ENCODE peak calls at places on chromosome 4, in five cellular contexts. O, L, M, V and X are unnamed samples.

GRCh38 chr4:3257125-3257690 is 8.2 kb downstream of the MSANTD1 start:
- DNase-seq in M (peak), O (no peak), V (no peak), L (no peak), X (peak)

GRCh38 chr4:22514001-22514400 is 1.9 kb downstream of the ADGRA3 start:
- DNase-seq in M (no peak), L (no peak), O (peak), V (peak), X (no peak)

GRCh38 chr4:175678451-175678850 is 133.6 kb downstream of the GPM6A start:
- DNase-seq in M (no peak), L (no peak), O (no peak), V (no peak), X (no peak)

GRCh38 chr4:183163135-183163534 is 64.1 kb downstream of the WWC2 start:
- DNase-seq in O (no peak), M (no peak), V (no peak), L (no peak), X (no peak)

GRCh38 chr4:3808597-3808996 is 42.4 kb downstream of the ADRA2C start:
- DNase-seq in M (no peak), L (no peak), O (no peak), V (no peak), X (no peak)

GRCh38 chr4:6474705-6475457 is 2.5 kb upstream of the PPP2R2C start:
- DNase-seq in V (no peak), M (no peak), O (no peak), L (no peak), X (no peak)

GRCh38 chr4:4843651-4844291 is 15.7 kb upstream of the MSX1 start:
- DNase-seq in O (no peak), L (no peak), V (no peak), M (no peak), X (peak)

GRCh38 chr4:31020363-31020762 is 300.2 kb downstream of the PCDH7 start:
- DNase-seq in V (no peak), O (no peak), L (no peak), M (no peak), X (no peak)

GRCh38 chr4:7962609-7963508 is 23.2 kb upstream of the AFAP1 start:
- DNase-seq in M (no peak), V (no peak), L (no peak), O (no peak), X (peak)

GRCh38 chr4:159765402-159765801 is 662.5 kb downstream of the RAPGEF2 start:
- DNase-seq in L (no peak), V (peak), O (peak), M (no peak), X (no peak)

GRCh38 chr4:47528651-47529050 is 43.6 kb downstream of the ATP10D start:
- DNase-seq in O (peak), V (peak), M (no peak), L (no peak), X (no peak)

GRCh38 chr4:86957214-86957613 is 22.4 kb downstream of the AFF1 start:
- DNase-seq in L (no peak), M (no peak), O (peak), V (peak), X (no peak)

GRCh38 chr4:57195622-57196021 is 85.4 kb upstream of the IGFBP7 start:
- DNase-seq in V (no peak), O (no peak), M (no peak), L (no peak), X (no peak)

GRCh38 chr4:106132045-106132444 is 184.0 kb downstream of the TBCK start:
- DNase-seq in M (no peak), L (no peak), V (no peak), O (no peak), X (no peak)

GRCh38 chr4:55543858-55544257 is 2.9 kb downstream of the CLOCK start:
- DNase-seq in L (no peak), V (no peak), M (no peak), O (peak), X (no peak)

GRCh38 chr4:88599298-88599697 is 7.0 kb downstream of the HERC3 start:
- DNase-seq in M (no peak), V (peak), L (no peak), O (peak), X (no peak)

GRCh38 chr4:6840062-6840976 is 57.8 kb downstream of the KIAA0232 start:
- DNase-seq in L (no peak), V (peak), M (no peak), O (peak), X (no peak)

GRCh38 chr4:7485096-7485495 is 50.4 kb upstream of the PSAPL1 start:
- DNase-seq in V (no peak), L (no peak), O (no peak), M (no peak), X (no peak)

GRCh38 chr4:83585982-83586508 is 50.1 kb downstream of the GPAT3 start:
- DNase-seq in V (no peak), O (no peak), L (no peak), M (no peak), X (no peak)

GRCh38 chr4:36399762-36400353 is 118.4 kb downstream of the DTHD1 start:
- DNase-seq in M (peak), V (peak), L (no peak), O (peak), X (no peak)

GRCh38 chr4:54229631-54230478 is 762 bp downstream of the PDGFRA start:
- DNase-seq in M (no peak), L (peak), O (peak), V (peak), X (no peak)

GRCh38 chr4:24689212-24689611 is 104.9 kb upstream of the DHX15 start:
- DNase-seq in M (no peak), V (no peak), O (peak), L (no peak), X (no peak)

GRCh38 chr4:119284876-119285611 is 36.9 kb downstream of the FABP2 start:
- DNase-seq in V (peak), O (peak), M (no peak), L (no peak), X (no peak)

GRCh38 chr4:119735136-119735770 is 106.6 kb upstream of the PDE5A start:
- DNase-seq in O (peak), L (no peak), M (no peak), V (peak), X (no peak)

GRCh38 chr4:111671756-111672155 is 473.5 kb upstream of the FAM241A start:
- DNase-seq in L (no peak), M (no peak), O (no peak), V (no peak), X (no peak)

GRCh38 chr4:77931452-77932135 is 69.0 kb downstream of the MRPL1 start:
- DNase-seq in O (peak), M (no peak), V (peak), L (no peak), X (no peak)

GRCh38 chr4:182808673-182809416 is 108.3 kb downstream of the DCTD start:
- DNase-seq in L (no peak), V (peak), O (peak), M (no peak), X (no peak)

GRCh38 chr4:151830168-151830567 is 69.4 kb upstream of the GATB start:
- DNase-seq in V (no peak), M (no peak), L (no peak), O (no peak), X (no peak)

GRCh38 chr4:81595287-81595686 is 123.6 kb upstream of the RASGEF1B start:
- DNase-seq in L (no peak), O (no peak), M (no peak), V (no peak), X (no peak)

GRCh38 chr4:109125084-109125483 is 177.4 kb downstream of the COL25A1 start:
- DNase-seq in O (no peak), M (no peak), L (no peak), V (no peak), X (no peak)

GRCh38 chr4:60682901-60683300 is 517.2 kb upstream of the ADGRL3 start:
- DNase-seq in O (peak), M (no peak), L (no peak), V (peak), X (no peak)

GRCh38 chr4:2792711-2793577 is at the start of gene SH3BP2:
- DNase-seq in M (peak), V (no peak), L (peak), O (peak), X (peak)

GRCh38 chr4:185127021-185127925 is 15.8 kb upstream of the SLC25A4 start:
- DNase-seq in V (peak), L (peak), M (no peak), O (peak), X (no peak)

GRCh38 chr4:185119927-185120630 is 23.0 kb upstream of the SLC25A4 start:
- DNase-seq in M (no peak), L (no peak), O (peak), V (peak), X (no peak)

GRCh38 chr4:185123479-185123878 is 19.6 kb upstream of the SLC25A4 start:
- DNase-seq in O (no peak), M (no peak), L (no peak), V (no peak), X (no peak)

GRCh38 chr4:185120631-185120946 is 22.5 kb upstream of the SLC25A4 start:
- DNase-seq in L (no peak), O (no peak), V (no peak), M (no peak), X (no peak)

GRCh38 chr4:185122681-185123345 is 20.3 kb upstream of the SLC25A4 start:
- DNase-seq in M (no peak), O (peak), V (peak), L (no peak), X (no peak)
- H3K4me3 ChIP-seq in M (no peak), O (no peak), V (no peak), L (no peak), X (no peak)

GRCh38 chr4:10317345-10317744 is 139.9 kb downstream of the ZNF518B start:
- DNase-seq in O (no peak), M (no peak), V (no peak), L (no peak), X (no peak)

GRCh38 chr4:10320130-10320529 is 137.1 kb downstream of the ZNF518B start:
- DNase-seq in O (no peak), M (no peak), V (no peak), L (no peak), X (no peak)

GRCh38 chr4:10316851-10317250 is 140.4 kb downstream of the ZNF518B start:
- DNase-seq in V (no peak), L (no peak), O (no peak), M (no peak), X (no peak)

GRCh38 chr4:10326075-10326474 is 131.2 kb downstream of the ZNF518B start:
- DNase-seq in O (no peak), V (no peak), M (no peak), L (no peak), X (no peak)

GRCh38 chr4:10321931-10322330 is 135.3 kb downstream of the ZNF518B start:
- DNase-seq in L (no peak), M (no peak), V (no peak), O (no peak), X (no peak)
- TF ChIP-seq CTCF in L (no peak), M (no peak), V (no peak), O (no peak), X (no peak)

GRCh38 chr4:113574636-113575103 is 186.9 kb downstream of the CAMK2D start:
- DNase-seq in L (no peak), V (peak), M (no peak), O (peak), X (no peak)
- H3K27ac ChIP-seq in L (no peak), V (no peak), M (peak), O (peak), X (no peak)

DNA sequence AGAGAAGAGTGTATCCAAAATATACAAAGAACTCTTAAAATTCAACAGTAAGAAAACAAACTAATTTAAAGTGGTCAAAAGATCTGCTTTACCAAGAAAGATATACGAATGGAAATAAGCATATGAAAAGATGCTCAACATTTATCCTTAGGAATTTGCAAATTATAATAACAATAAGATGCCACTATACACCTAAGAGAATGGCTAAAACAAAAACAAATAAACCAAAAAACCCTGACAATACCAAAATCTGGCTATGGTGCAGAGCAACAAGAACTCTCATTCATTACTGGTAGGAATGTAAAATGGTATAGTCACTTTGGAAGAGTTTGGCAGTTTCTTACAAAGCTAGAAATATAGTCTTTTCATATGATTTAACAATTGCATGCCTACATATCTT is 545.7 kb upstream of the AGA start:
- DNase-seq in V (no peak), O (no peak), M (no peak), L (no peak), X (no peak)
- H3K4me3 ChIP-seq in V (no peak), O (no peak), M (no peak), L (no peak), X (no peak)

DNA sequence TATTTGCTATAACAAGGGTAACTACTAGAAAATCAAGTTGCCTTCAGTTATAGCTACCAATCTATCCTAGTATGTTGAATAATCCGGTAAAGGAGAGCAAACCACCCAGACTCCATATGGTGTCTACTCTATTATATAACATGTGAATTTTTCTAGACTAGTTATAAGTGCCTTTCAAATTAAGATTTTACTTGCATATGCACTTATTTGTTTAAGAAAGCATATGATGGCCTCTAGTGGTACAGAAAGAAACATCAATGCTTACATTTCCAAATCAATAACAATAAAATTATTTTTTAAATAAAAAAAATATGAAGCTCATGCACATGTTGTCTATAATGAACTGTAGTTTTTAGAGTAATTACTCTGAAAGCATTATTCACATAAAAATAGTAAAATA is 1516.4 kb upstream of the PABPC4L start:
- DNase-seq in V (no peak), L (no peak), O (peak), M (no peak), X (no peak)
- TF ChIP-seq CTCF in V (no peak), L (no peak), O (no peak), M (no peak), X (peak)

DNA sequence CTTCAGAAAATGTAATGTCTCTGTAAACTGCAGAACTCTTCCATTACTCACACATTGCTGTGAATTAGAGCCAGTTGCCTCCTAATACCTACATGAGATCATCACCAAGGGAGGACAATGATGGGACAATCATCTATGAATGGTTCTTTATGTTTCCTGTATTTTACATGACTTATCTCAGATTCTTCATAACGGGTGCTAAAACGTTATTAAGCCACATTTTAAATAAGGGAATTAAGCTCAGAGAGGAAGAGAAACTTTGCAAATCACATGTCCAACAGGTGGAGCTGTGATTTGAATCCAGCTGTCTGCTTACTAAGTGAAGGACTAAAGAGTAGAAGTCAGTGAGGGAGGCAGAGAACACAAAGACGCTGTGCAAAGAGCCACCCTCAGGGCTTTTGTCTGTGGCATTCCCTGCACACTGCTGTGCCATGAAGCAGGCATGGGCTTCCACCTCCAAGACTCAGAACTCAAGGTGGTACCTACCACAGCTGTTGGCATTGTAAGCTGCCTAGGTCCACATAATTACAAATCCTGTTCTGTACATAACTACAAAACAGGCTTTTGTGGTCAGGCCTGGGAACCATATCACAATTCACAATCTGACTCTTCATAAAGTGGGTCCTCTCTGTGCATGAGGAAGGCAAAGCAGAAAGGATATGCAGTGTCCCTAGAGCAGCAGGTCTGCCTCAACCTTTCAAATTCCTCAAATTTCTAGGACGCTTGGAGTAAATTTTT is 12.8 kb downstream of the TBC1D9 start:
- DNase-seq in O (peak), L (no peak), M (peak), V (peak), X (no peak)
- H3K27ac ChIP-seq in O (no peak), L (no peak), M (peak), V (no peak), X (no peak)

GRCh38 chr4:155688211-155688610 is 21.6 kb downstream of the GUCY1A1 start:
- DNase-seq in M (no peak), O (no peak), L (no peak), V (no peak), X (no peak)
- H3K4me3 ChIP-seq in M (no peak), O (no peak), L (no peak), V (no peak), X (no peak)

GRCh38 chr4:157128395-157128794 is 52.4 kb downstream of the GLRB start:
- DNase-seq in O (peak), V (peak), L (no peak), M (no peak), X (no peak)
- TF ChIP-seq CTCF in O (peak), V (peak), L (no peak), M (no peak), X (no peak)